ENCODE peak calls at places on chromosomes 3 and 15, in nine cellular contexts. One of them, this sample, is unnamed.

GRCh38 chr3:15903164-15903563 is 105.4 kb upstream of the ANKRD28 start:
- DNase-seq in PC-3: no peak
- DNase-seq in fibroblast of lung: peak; percentile 12
- DNase-seq in astrocyte: no peak
- DNase-seq in DND-41: no peak
- DNase-seq in GM23338: no peak
- DNase-seq in MM.1S: no peak
- DNase-seq in HepG2: no peak
- DNase-seq in Karpas-422: no peak
- DNase-seq in this sample: no peak

GRCh38 chr15:74835312-74835823 is 7.6 kb downstream of the ULK3 start:
- DNase-seq in PC-3: peak; percentile 88
- DNase-seq in fibroblast of lung: peak; percentile 48
- DNase-seq in astrocyte: no peak
- DNase-seq in DND-41: peak; percentile 50
- DNase-seq in GM23338: peak; percentile 96
- DNase-seq in MM.1S: peak; percentile 46
- DNase-seq in HepG2: peak; percentile 70
- DNase-seq in Karpas-422: peak; percentile 74
- DNase-seq in this sample: peak; percentile 94

GRCh38 chr3:127738192-127738840 is 65.6 kb downstream of the ABTB1 start:
- DNase-seq in PC-3: peak; percentile 57
- DNase-seq in fibroblast of lung: no peak
- DNase-seq in astrocyte: peak; percentile 39
- DNase-seq in DND-41: no peak
- DNase-seq in GM23338: no peak
- DNase-seq in MM.1S: no peak
- DNase-seq in HepG2: no peak
- DNase-seq in Karpas-422: no peak
- DNase-seq in this sample: no peak

GRCh38 chr15:77021803-77022381 is 27.0 kb downstream of the PSTPIP1 start:
- DNase-seq in PC-3: peak; percentile 25
- DNase-seq in fibroblast of lung: peak; percentile 24
- DNase-seq in astrocyte: peak; percentile 55
- DNase-seq in DND-41: peak; percentile 52
- DNase-seq in GM23338: no peak
- DNase-seq in MM.1S: peak; percentile 68
- DNase-seq in HepG2: no peak
- DNase-seq in Karpas-422: no peak
- DNase-seq in this sample: no peak

GRCh38 chr3:134341391-134341790 is 32.9 kb downstream of the AMOTL2 start:
- DNase-seq in PC-3: no peak
- DNase-seq in fibroblast of lung: no peak
- DNase-seq in astrocyte: no peak
- DNase-seq in DND-41: no peak
- DNase-seq in GM23338: no peak
- DNase-seq in MM.1S: no peak
- DNase-seq in HepG2: no peak
- DNase-seq in Karpas-422: no peak
- DNase-seq in this sample: no peak

GRCh38 chr3:71528816-71529215 is 54.7 kb downstream of the FOXP1 start:
- DNase-seq in PC-3: no peak
- DNase-seq in fibroblast of lung: no peak
- DNase-seq in astrocyte: no peak
- DNase-seq in DND-41: no peak
- DNase-seq in GM23338: no peak
- DNase-seq in MM.1S: no peak
- DNase-seq in HepG2: no peak
- DNase-seq in Karpas-422: no peak
- DNase-seq in this sample: no peak

GRCh38 chr3:52896613-52897012 is 735 bp downstream of the STIMATE start:
- DNase-seq in PC-3: peak; percentile 14
- DNase-seq in fibroblast of lung: no peak
- DNase-seq in astrocyte: no peak
- DNase-seq in DND-41: peak; percentile 18
- DNase-seq in GM23338: peak; percentile 77
- DNase-seq in MM.1S: no peak
- DNase-seq in HepG2: no peak
- DNase-seq in Karpas-422: peak; percentile 76
- DNase-seq in this sample: peak; percentile 67

GRCh38 chr3:12999147-13000140 is 73.8 kb downstream of the IQSEC1 start:
- DNase-seq in PC-3: no peak
- DNase-seq in fibroblast of lung: no peak
- DNase-seq in astrocyte: no peak
- DNase-seq in DND-41: no peak
- DNase-seq in GM23338: no peak
- DNase-seq in MM.1S: peak; percentile 81
- DNase-seq in HepG2: peak; percentile 92
- DNase-seq in Karpas-422: no peak
- DNase-seq in this sample: no peak

GRCh38 chr3:178795349-178795748 is 259.1 kb downstream of the KCNMB2 start:
- DNase-seq in PC-3: no peak
- DNase-seq in fibroblast of lung: no peak
- DNase-seq in astrocyte: no peak
- DNase-seq in DND-41: no peak
- DNase-seq in GM23338: peak; percentile 52
- DNase-seq in MM.1S: no peak
- DNase-seq in HepG2: no peak
- DNase-seq in Karpas-422: no peak
- DNase-seq in this sample: peak; percentile 37

GRCh38 chr3:171676600-171677175 is 133.6 kb downstream of the PLD1 start:
- DNase-seq in PC-3: no peak
- DNase-seq in fibroblast of lung: no peak
- DNase-seq in astrocyte: no peak
- DNase-seq in DND-41: no peak
- DNase-seq in GM23338: no peak
- DNase-seq in MM.1S: no peak
- DNase-seq in HepG2: no peak
- DNase-seq in Karpas-422: no peak
- DNase-seq in this sample: no peak

GRCh38 chr3:149646181-149646766 is 11.6 kb downstream of the WWTR1 start:
- DNase-seq in PC-3: peak; percentile 89
- DNase-seq in fibroblast of lung: peak; percentile 71
- DNase-seq in astrocyte: peak; percentile 76
- DNase-seq in DND-41: no peak
- DNase-seq in GM23338: no peak
- DNase-seq in MM.1S: no peak
- DNase-seq in HepG2: no peak
- DNase-seq in Karpas-422: no peak
- DNase-seq in this sample: no peak

GRCh38 chr3:130961458-130961857 is 65.2 kb downstream of the ASTE1 start:
- DNase-seq in PC-3: no peak
- DNase-seq in fibroblast of lung: no peak
- DNase-seq in astrocyte: no peak
- DNase-seq in DND-41: no peak
- DNase-seq in GM23338: no peak
- DNase-seq in MM.1S: no peak
- DNase-seq in HepG2: no peak
- DNase-seq in Karpas-422: no peak
- DNase-seq in this sample: no peak

GRCh38 chr3:66506154-66506553 is 5.3 kb upstream of the LRIG1 start:
- DNase-seq in PC-3: no peak
- DNase-seq in fibroblast of lung: no peak
- DNase-seq in astrocyte: no peak
- DNase-seq in DND-41: no peak
- DNase-seq in GM23338: no peak
- DNase-seq in MM.1S: no peak
- DNase-seq in HepG2: no peak
- DNase-seq in Karpas-422: no peak
- DNase-seq in this sample: no peak

GRCh38 chr15:66369773-66370651 is 13.5 kb upstream of the TIPIN start:
- DNase-seq in PC-3: peak; percentile 28
- DNase-seq in fibroblast of lung: peak; percentile 12
- DNase-seq in astrocyte: no peak
- DNase-seq in DND-41: peak; percentile 83
- DNase-seq in GM23338: peak; percentile 61
- DNase-seq in MM.1S: peak; percentile 31
- DNase-seq in HepG2: no peak
- DNase-seq in Karpas-422: no peak
- DNase-seq in this sample: no peak

GRCh38 chr3:130658666-130659065 is 88.0 kb downstream of the PIK3R4 start:
- DNase-seq in PC-3: peak; percentile 19
- DNase-seq in fibroblast of lung: peak; percentile 58
- DNase-seq in astrocyte: peak; percentile 64
- DNase-seq in DND-41: no peak
- DNase-seq in GM23338: no peak
- DNase-seq in MM.1S: no peak
- DNase-seq in HepG2: no peak
- DNase-seq in Karpas-422: peak; percentile 17
- DNase-seq in this sample: no peak

GRCh38 chr3:157081681-157082210 is 78.2 kb downstream of the CCNL1 start:
- DNase-seq in PC-3: peak; percentile 98
- DNase-seq in fibroblast of lung: peak; percentile 91
- DNase-seq in astrocyte: peak; percentile 93
- DNase-seq in DND-41: peak; percentile 83
- DNase-seq in GM23338: peak; percentile 98
- DNase-seq in MM.1S: peak; percentile 84
- DNase-seq in HepG2: peak; percentile 68
- DNase-seq in Karpas-422: peak; percentile 92
- DNase-seq in this sample: peak; percentile 96

DNA sequence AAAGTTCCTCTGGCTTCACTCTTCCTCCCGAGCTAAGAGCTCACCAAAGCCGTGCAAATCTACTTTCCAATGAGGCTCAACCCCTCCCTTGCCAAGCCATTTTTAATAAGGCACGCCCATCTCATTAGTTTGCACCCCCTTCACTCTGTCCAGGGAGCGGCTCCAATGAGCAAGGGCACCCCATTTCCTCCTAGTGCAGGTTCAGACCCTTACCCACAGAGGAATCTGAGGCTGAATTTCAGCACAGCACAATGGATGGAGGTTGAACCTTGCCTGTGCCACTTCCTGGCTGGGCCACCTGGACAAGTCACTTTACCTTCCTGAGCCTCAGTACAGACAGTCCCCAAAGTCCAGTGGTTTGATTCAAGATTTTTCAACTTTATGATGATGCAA is 25.4 kb downstream of the XPC start:
- DNase-seq in PC-3: no peak
- DNase-seq in fibroblast of lung: no peak
- DNase-seq in astrocyte: no peak
- DNase-seq in DND-41: no peak
- DNase-seq in GM23338: no peak
- DNase-seq in MM.1S: no peak
- DNase-seq in HepG2: no peak
- DNase-seq in Karpas-422: no peak
- DNase-seq in this sample: no peak
- H4K20me1 ChIP-seq in PC-3: no peaks in the 10 kb centered on the region
- H4K20me1 ChIP-seq in fibroblast of lung: no peaks in the 10 kb centered on the region
- H4K20me1 ChIP-seq in astrocyte: peaks cover 36% of the 10 kb centered on the region
- H4K20me1 ChIP-seq in DND-41: peaks cover 3% of the 10 kb centered on the region
- H4K20me1 ChIP-seq in GM23338: peaks cover 8% of the 10 kb centered on the region
- H4K20me1 ChIP-seq in MM.1S: no peaks in the 10 kb centered on the region
- H4K20me1 ChIP-seq in HepG2: peaks cover under 1% of the 10 kb centered on the region
- H4K20me1 ChIP-seq in Karpas-422: no peaks in the 10 kb centered on the region
- H4K20me1 ChIP-seq in this sample: no peaks in the 10 kb centered on the region

DNA sequence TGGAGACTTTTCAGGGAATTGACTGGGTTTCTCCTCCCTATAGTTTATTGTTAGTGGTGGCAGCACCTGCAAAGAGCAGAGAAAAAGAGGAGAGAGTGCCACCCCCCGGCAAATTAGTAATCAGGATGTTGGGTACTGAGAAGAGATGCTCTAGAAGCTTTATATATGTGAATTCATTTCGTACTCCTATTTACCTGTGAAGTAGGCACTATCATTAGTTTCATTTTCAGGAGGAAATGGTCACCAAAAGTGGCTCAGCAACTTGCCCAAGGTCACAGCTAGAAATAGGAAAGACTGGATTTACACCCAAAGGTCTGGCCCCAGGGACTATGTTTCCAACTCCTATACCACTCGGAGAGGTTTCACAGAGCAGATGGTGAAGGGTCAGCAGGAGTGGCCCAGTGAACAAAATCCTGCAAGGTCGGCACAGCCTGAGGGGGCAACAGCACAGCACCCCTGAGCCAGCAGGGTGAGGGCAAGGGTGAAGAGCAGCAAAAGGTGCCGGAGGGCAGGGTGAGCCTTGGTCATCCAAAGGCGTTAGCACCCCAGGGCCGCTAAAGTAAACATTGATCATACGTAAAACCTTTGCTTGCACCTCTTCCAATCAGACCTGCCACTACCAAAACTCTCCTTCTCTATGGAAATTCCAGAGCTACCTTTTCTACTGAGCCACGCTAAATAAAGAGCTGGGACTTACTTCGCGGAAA is 23.6 kb downstream of the VGLL4 start:
- DNase-seq in PC-3: no peak
- DNase-seq in fibroblast of lung: no peak
- DNase-seq in astrocyte: no peak
- DNase-seq in DND-41: no peak
- DNase-seq in GM23338: no peak
- DNase-seq in MM.1S: peak; percentile 65
- DNase-seq in HepG2: no peak
- DNase-seq in Karpas-422: no peak
- DNase-seq in this sample: no peak
- H4K20me1 ChIP-seq in PC-3: peaks cover 48% of the 10 kb centered on the region
- H4K20me1 ChIP-seq in fibroblast of lung: no peaks in the 10 kb centered on the region
- H4K20me1 ChIP-seq in astrocyte: peaks cover 98% of the 10 kb centered on the region
- H4K20me1 ChIP-seq in DND-41: peaks cover 92% of the 10 kb centered on the region
- H4K20me1 ChIP-seq in GM23338: peaks cover 33% of the 10 kb centered on the region
- H4K20me1 ChIP-seq in MM.1S: peaks cover 5% of the 10 kb centered on the region
- H4K20me1 ChIP-seq in HepG2: peaks cover 21% of the 10 kb centered on the region
- H4K20me1 ChIP-seq in Karpas-422: peaks cover 85% of the 10 kb centered on the region
- H4K20me1 ChIP-seq in this sample: no peaks in the 10 kb centered on the region

DNA sequence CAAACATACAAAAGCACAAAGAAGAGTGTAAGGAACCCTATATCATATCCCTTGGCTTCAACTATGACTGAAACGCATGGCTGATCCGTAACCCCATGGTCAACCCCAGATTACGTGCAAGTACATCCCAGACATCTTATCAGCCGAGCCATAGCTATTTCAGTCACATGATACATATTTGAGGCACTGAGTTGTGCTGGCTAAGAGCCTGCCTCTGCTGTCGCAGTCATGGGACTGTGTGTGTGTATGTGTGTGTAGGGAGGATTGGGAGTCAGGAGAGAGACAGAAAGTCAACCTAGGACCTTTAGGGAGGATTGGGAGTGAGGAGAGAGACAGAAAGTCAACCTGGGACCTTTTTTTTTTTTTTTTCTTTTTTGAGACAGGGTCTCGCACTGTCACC is 8.4 kb downstream of the ST6GAL1 start:
- DNase-seq in PC-3: no peak
- DNase-seq in fibroblast of lung: peak; percentile 44
- DNase-seq in astrocyte: peak; percentile 74
- DNase-seq in DND-41: no peak
- DNase-seq in GM23338: no peak
- DNase-seq in MM.1S: no peak
- DNase-seq in HepG2: no peak
- DNase-seq in Karpas-422: no peak
- DNase-seq in this sample: no peak
- H4K20me1 ChIP-seq in PC-3: no peaks in the 10 kb centered on the region
- H4K20me1 ChIP-seq in fibroblast of lung: no peaks in the 10 kb centered on the region
- H4K20me1 ChIP-seq in astrocyte: no peaks in the 10 kb centered on the region
- H4K20me1 ChIP-seq in DND-41: no peaks in the 10 kb centered on the region
- H4K20me1 ChIP-seq in GM23338: peaks cover 60% of the 10 kb centered on the region
- H4K20me1 ChIP-seq in MM.1S: no peaks in the 10 kb centered on the region
- H4K20me1 ChIP-seq in HepG2: no peaks in the 10 kb centered on the region
- H4K20me1 ChIP-seq in Karpas-422: peaks cover 43% of the 10 kb centered on the region
- H4K20me1 ChIP-seq in this sample: no peaks in the 10 kb centered on the region

DNA sequence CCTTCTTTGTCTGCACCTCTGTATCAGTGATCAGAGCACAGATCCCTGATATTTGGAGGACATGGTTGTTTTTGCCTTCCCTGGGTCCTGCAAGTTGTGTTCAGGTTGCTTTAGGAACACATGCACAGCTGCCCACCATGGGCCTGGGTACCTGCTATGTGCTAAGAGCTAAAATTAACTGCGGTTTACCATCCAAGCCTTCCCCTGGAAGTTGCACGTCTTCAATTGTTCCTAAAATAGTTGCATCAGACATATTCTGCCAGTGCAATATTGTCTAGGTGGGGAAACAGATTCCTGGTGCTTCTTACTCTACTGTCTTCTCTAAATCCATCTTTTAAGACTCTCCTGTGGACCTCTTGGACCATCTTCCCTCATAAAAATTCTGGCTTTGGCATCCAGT is 80.9 kb downstream of the PDE8A start:
- DNase-seq in PC-3: no peak
- DNase-seq in fibroblast of lung: no peak
- DNase-seq in astrocyte: no peak
- DNase-seq in DND-41: no peak
- DNase-seq in GM23338: no peak
- DNase-seq in MM.1S: no peak
- DNase-seq in HepG2: no peak
- DNase-seq in Karpas-422: no peak
- DNase-seq in this sample: no peak
- H4K20me1 ChIP-seq in PC-3: no peaks in the 10 kb centered on the region
- H4K20me1 ChIP-seq in fibroblast of lung: no peaks in the 10 kb centered on the region
- H4K20me1 ChIP-seq in astrocyte: peaks cover 26% of the 10 kb centered on the region
- H4K20me1 ChIP-seq in DND-41: no peaks in the 10 kb centered on the region
- H4K20me1 ChIP-seq in GM23338: no peaks in the 10 kb centered on the region
- H4K20me1 ChIP-seq in MM.1S: no peaks in the 10 kb centered on the region
- H4K20me1 ChIP-seq in HepG2: no peaks in the 10 kb centered on the region
- H4K20me1 ChIP-seq in Karpas-422: no peaks in the 10 kb centered on the region
- H4K20me1 ChIP-seq in this sample: no peaks in the 10 kb centered on the region

This sample was measured in H9.